ENCODE peak calls at places on chromosome 13, in five cellular contexts. R is activated CD4-positive, alpha-beta T cell treated with anti-CD3 and anti-CD28 coated beads, Interleukin-2, amount 50 U/mL, for 24 hours; Q is germinal center; U is IMR-90; I is renal cortical epithelial cell. E is an unnamed sample.

GRCh38 chr13:111516712-111517640 is 196.5 kb downstream of the TEX29 start:
- DNase-seq in R (no peak), U (no peak), I (no peak), Q (no peak), E (no peak)

GRCh38 chr13:51815848-51816247 is 11.9 kb upstream of the DHRS12 start:
- DNase-seq in Q (no peak), R (no peak), I (no peak), U (no peak), E (no peak)

GRCh38 chr13:42883771-42884170 is 102.4 kb downstream of the FAM216B start:
- DNase-seq in R (no peak), I (peak), U (peak), Q (no peak), E (peak)

GRCh38 chr13:32415019-32415418 is 12.9 kb downstream of the N4BP2L1 start:
- DNase-seq in R (no peak), U (no peak), I (no peak), Q (peak), E (no peak)

GRCh38 chr13:89650226-89650625 is 1697.3 kb upstream of the MIR17HG start:
- DNase-seq in Q (no peak), U (no peak), I (no peak), R (no peak), E (no peak)

GRCh38 chr13:52383362-52383761 is 22.6 kb downstream of the THSD1 start:
- DNase-seq in I (no peak), R (no peak), Q (no peak), U (peak), E (no peak)

GRCh38 chr13:63948045-63948444 is 2532.4 kb upstream of the PCDH20 start:
- DNase-seq in U (peak), I (no peak), Q (no peak), R (no peak), E (no peak)

GRCh38 chr13:56906909-56907308 is 233.8 kb upstream of the PRR20A start:
- DNase-seq in Q (no peak), U (no peak), R (no peak), I (no peak), E (no peak)

GRCh38 chr13:33875658-33876401 is 57.9 kb downstream of the RFC3 start:
- DNase-seq in U (no peak), I (no peak), Q (no peak), R (no peak), E (no peak)

GRCh38 chr13:66805657-66806056 is 424.5 kb downstream of the PCDH9 start:
- DNase-seq in I (no peak), R (no peak), U (peak), Q (no peak), E (peak)

GRCh38 chr13:36006347-36006746 is 124.8 kb downstream of the DCLK1 start:
- DNase-seq in Q (no peak), U (no peak), R (no peak), I (no peak), E (peak)

E was measured in left kidney.